ENCODE peak calls at places on chromosomes 5 and 9, in ten cellular contexts. I, K, S, L, A, C, R, N, P and Y are unnamed samples.
A peak's percentile ranks its signal among the peaks of the same experiment; 100 is the strongest.

GRCh38 chr9:12859704-12860251 is 85.0 kb downstream of the LURAP1L start:
- DNase-seq in I (peak; percentile 96), K (no peak), S (peak; percentile 60), L (no peak), A (peak; percentile 83), C (no peak), R (peak; percentile 62), N (no peak), P (no peak), Y (no peak)

GRCh38 chr9:124663046-124663961 is 107.8 kb downstream of the NR6A1 start:
- DNase-seq in I (no peak), K (no peak), S (no peak), L (no peak), A (no peak), C (no peak), R (no peak), N (no peak), P (no peak), Y (no peak)

GRCh38 chr9:103757062-103757461 is 337.0 kb upstream of the SMC2 start:
- DNase-seq in I (no peak), K (no peak), S (no peak), L (no peak), A (no peak), C (no peak), R (no peak), N (no peak), P (no peak), Y (no peak)

GRCh38 chr5:171481791-171482536 is 62.5 kb downstream of the FGF18 start:
- DNase-seq in I (no peak), K (no peak), S (no peak), L (no peak), A (no peak), C (no peak), R (no peak), N (no peak), P (no peak), Y (no peak)

GRCh38 chr5:30069441-30070263 is 1123.8 kb upstream of the CDH6 start:
- DNase-seq in I (no peak), K (no peak), S (no peak), L (no peak), A (no peak), C (no peak), R (no peak), N (no peak), P (no peak), Y (no peak)

GRCh38 chr5:154309361-154309725 is 118.8 kb downstream of the GALNT10 start:
- DNase-seq in I (no peak), K (no peak), S (no peak), L (no peak), A (peak; percentile 27), C (no peak), R (no peak), N (no peak), P (no peak), Y (no peak)

GRCh38 chr9:114684036-114684435 is 2.0 kb upstream of the TEX48 start:
- DNase-seq in I (no peak), K (no peak), S (no peak), L (no peak), A (no peak), C (no peak), R (no peak), N (no peak), P (no peak), Y (no peak)

GRCh38 chr5:58987193-58987592 is 404.3 kb downstream of the RAB3C start:
- DNase-seq in I (peak; percentile 16), K (no peak), S (no peak), L (no peak), A (no peak), C (no peak), R (no peak), N (no peak), P (no peak), Y (no peak)

GRCh38 chr5:178545156-178545555 is 45.0 kb downstream of the COL23A1 start:
- DNase-seq in I (no peak), K (no peak), S (no peak), L (no peak), A (no peak), C (no peak), R (no peak), N (no peak), P (no peak), Y (no peak)

GRCh38 chr9:75010570-75010969 is 17.5 kb downstream of the CARNMT1 start:
- DNase-seq in I (no peak), K (no peak), S (no peak), L (no peak), A (no peak), C (no peak), R (no peak), N (no peak), P (no peak), Y (no peak)

GRCh38 chr9:8784813-8785212 is 985.2 kb upstream of the DMAC1 start:
- DNase-seq in I (no peak), K (no peak), S (no peak), L (no peak), A (no peak), C (no peak), R (no peak), N (no peak), P (no peak), Y (no peak)

GRCh38 chr5:92801921-92802320 is 779.1 kb downstream of the NR2F1-AS1 start:
- DNase-seq in I (no peak), K (no peak), S (no peak), L (no peak), A (peak; percentile 29), C (no peak), R (no peak), N (no peak), P (no peak), Y (no peak)

GRCh38 chr5:378976-379742 is 57.6 kb downstream of the AHRR start:
- DNase-seq in I (no peak), K (no peak), S (peak; percentile 5), L (no peak), A (no peak), C (no peak), R (no peak), N (no peak), P (no peak), Y (no peak)

GRCh38 chr5:159819671-159820411 is 96.4 kb upstream of the ADRA1B start:
- DNase-seq in I (peak; percentile 27), K (no peak), S (peak; percentile 26), L (peak; percentile 46), A (peak; percentile 68), C (no peak), R (no peak), N (peak; percentile 33), P (peak; percentile 35), Y (no peak)

GRCh38 chr9:36401179-36401740 is 1.2 kb upstream of the RNF38 start:
- DNase-seq in I (no peak), K (no peak), S (peak; percentile 71), L (no peak), A (no peak), C (peak; percentile 84), R (peak; percentile 79), N (peak; percentile 76), P (no peak), Y (no peak)

GRCh38 chr5:1464511-1464910 is 19.3 kb upstream of the SLC6A3 start:
- DNase-seq in I (no peak), K (no peak), S (no peak), L (no peak), A (no peak), C (no peak), R (no peak), N (no peak), P (no peak), Y (no peak)

GRCh38 chr5:16507716-16508115 is 42.1 kb upstream of the ZNF622 start:
- DNase-seq in I (no peak), K (no peak), S (no peak), L (no peak), A (no peak), C (no peak), R (peak; percentile 25), N (no peak), P (no peak), Y (no peak)
- H3K27ac ChIP-seq in I (peak overlapping the region; percentile 70), K (peak overlapping the region; percentile 82), S (peak overlapping the region; percentile 35), L (peak overlapping the region; percentile 80), A (no peak overlapping the region), C (no peak overlapping the region), R (no peak overlapping the region), N (peak overlapping the region; percentile 89), P (peak overlapping the region; percentile 88), Y (no peak overlapping the region)

DNA sequence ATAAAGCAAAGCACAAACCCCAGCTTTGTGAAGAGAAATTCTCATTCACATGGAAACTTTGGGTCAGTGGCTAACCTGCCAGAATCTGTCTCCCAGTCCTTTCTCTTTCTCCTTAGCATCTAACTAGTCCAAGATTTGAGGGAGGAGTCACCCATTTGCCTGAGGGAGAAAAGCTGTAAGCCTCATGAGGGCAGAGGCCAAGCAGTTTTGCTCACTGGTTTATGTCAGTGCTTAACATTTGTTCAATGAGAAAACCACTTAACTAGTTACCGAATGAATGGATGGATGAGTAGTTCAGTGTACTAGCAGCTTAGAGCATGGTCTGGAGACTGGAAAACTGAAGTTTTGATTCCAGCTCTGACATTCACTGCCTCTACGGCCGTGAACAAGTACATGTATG is 36.0 kb downstream of the ADAM19 start:
- DNase-seq in I (no peak), K (no peak), S (no peak), L (no peak), A (no peak), C (no peak), R (no peak), N (no peak), P (no peak), Y (no peak)
- H3K4me1 ChIP-seq in I (peaks cover 14% of the 10 kb centered on the region), K (peaks cover 26% of the 10 kb centered on the region), S (no peaks in the 10 kb centered on the region), L (no peaks in the 10 kb centered on the region), A (peaks cover 2% of the 10 kb centered on the region), C (peaks cover 4% of the 10 kb centered on the region), R (no peaks in the 10 kb centered on the region), N (no peaks in the 10 kb centered on the region), P (peaks cover 22% of the 10 kb centered on the region), Y (no peaks in the 10 kb centered on the region)

GRCh38 chr5:181241393-181241975 is 2.2 kb downstream of the RACK1 start:
- DNase-seq in I (peak; percentile 82), K (no peak), S (no peak), L (no peak), A (peak; percentile 64), C (no peak), R (no peak), N (no peak), P (no peak), Y (peak; percentile 29)
- H3K4me3 ChIP-seq in I (peak overlapping the region; percentile 100), K (no peak overlapping the region), S (no peak overlapping the region), L (no peak overlapping the region), A (peak overlapping the region; percentile 82), C (peak overlapping the region; percentile 100), R (no peak overlapping the region), N (no peak overlapping the region), P (peak overlapping the region; percentile 80), Y (no peak overlapping the region)

GRCh38 chr9:93594041-93594756 is 17.8 kb downstream of the PHF2 start:
- DNase-seq in I (no peak), K (no peak), S (peak; percentile 88), L (no peak), A (no peak), C (peak; percentile 45), R (peak; percentile 84), N (no peak), P (no peak), Y (no peak)
- H3K27ac ChIP-seq in I (no peak overlapping the region), K (peak overlapping the region; percentile 50), S (peak overlapping the region; percentile 60), L (no peak overlapping the region), A (no peak overlapping the region), C (no peak overlapping the region), R (peak overlapping the region; percentile 43), N (no peak overlapping the region), P (no peak overlapping the region), Y (no peak overlapping the region)

DNA sequence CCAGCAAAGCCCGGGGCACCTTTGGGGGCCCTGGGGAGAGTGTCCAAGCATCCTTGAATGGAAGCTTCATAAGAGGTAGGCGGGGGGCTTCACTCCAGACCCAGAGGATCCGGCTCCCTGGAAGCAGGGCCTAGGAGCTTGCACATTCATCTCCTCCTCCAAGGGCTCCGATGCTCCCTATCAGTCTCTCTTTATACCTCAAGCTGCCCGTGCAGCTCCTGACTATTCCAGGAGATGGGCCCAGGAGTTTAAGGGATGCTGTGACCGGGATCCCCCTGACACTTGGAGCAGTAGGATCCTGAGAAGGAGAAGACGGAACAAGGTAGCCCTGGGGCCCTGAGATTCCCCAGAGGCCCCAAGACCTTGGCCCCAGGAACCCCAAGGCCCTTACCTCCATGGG is 25.9 kb downstream of the CSF1R start:
- DNase-seq in I (no peak), K (peak; percentile 24), S (no peak), L (no peak), A (no peak), C (no peak), R (no peak), N (no peak), P (no peak), Y (no peak)
- H3K4me1 ChIP-seq in I (peaks cover 8% of the 10 kb centered on the region), K (no peaks in the 10 kb centered on the region), S (no peaks in the 10 kb centered on the region), L (no peaks in the 10 kb centered on the region), A (peaks cover 2% of the 10 kb centered on the region), C (peaks cover 8% of the 10 kb centered on the region), R (no peaks in the 10 kb centered on the region), N (no peaks in the 10 kb centered on the region), P (no peaks in the 10 kb centered on the region), Y (no peaks in the 10 kb centered on the region)